ENCODE peak calls at places on chromosome 15, in five cellular contexts. Y is neural progenitor cell; P is CD8-positive, alpha-beta T cell; L is heart left ventricle; M is right cardiac atrium. N is an unnamed sample.

GRCh38 chr15:83698294-83698693 is 44.4 kb downstream of the ADAMTSL3 start:
- DNase-seq in Y (no peak), P (no peak), L (peak), M (peak), N (peak)

GRCh38 chr15:56957812-56958406 is 39.5 kb downstream of the TCF12 start:
- DNase-seq in Y (peak), P (no peak), L (no peak), M (no peak), N (no peak)

GRCh38 chr15:74053497-74053896 is 28.9 kb downstream of the GOLGA6A start:
- DNase-seq in Y (no peak), P (no peak), L (no peak), M (no peak), N (no peak)

GRCh38 chr15:63135281-63135680 is 13.6 kb downstream of the LACTB start:
- DNase-seq in Y (no peak), P (no peak), L (no peak), M (no peak), N (no peak)

GRCh38 chr15:90412356-90413194 is 24.5 kb downstream of the IQGAP1 start:
- DNase-seq in Y (no peak), P (no peak), L (no peak), M (no peak), N (no peak)

GRCh38 chr15:79962178-79962577 is 8.8 kb downstream of the BCL2A1 start:
- DNase-seq in Y (no peak), P (no peak), L (no peak), M (no peak), N (no peak)

GRCh38 chr15:41115652-41116115 is 396 bp downstream of the INO80 start:
- DNase-seq in Y (peak), P (peak), L (peak), M (peak), N (peak)

GRCh38 chr15:95113041-95113440 is 881.7 kb downstream of the MCTP2 start:
- DNase-seq in Y (no peak), P (no peak), L (no peak), M (no peak), N (no peak)

GRCh38 chr15:25175789-25176615 is 221.2 kb downstream of the SNRPN start:
- DNase-seq in Y (no peak), P (peak), L (peak), M (peak), N (peak)

GRCh38 chr15:46441294-46442062 is 806.6 kb downstream of the SQOR start:
- DNase-seq in Y (peak), P (no peak), L (no peak), M (no peak), N (no peak)

GRCh38 chr15:96359772-96360498 is 29.4 kb downstream of the NR2F2 start:
- DNase-seq in Y (peak), P (no peak), L (no peak), M (peak), N (no peak)

GRCh38 chr15:25933456-25934158 is 70.5 kb upstream of the ATP10A start:
- DNase-seq in Y (peak), P (peak), L (peak), M (peak), N (peak)

GRCh38 chr15:80492409-80492808 is 88.2 kb downstream of the ARNT2 start:
- DNase-seq in Y (no peak), P (no peak), L (no peak), M (no peak), N (no peak)

GRCh38 chr15:74833376-74834107 is 7.1 kb downstream of the CPLX3 start:
- DNase-seq in Y (no peak), P (no peak), L (no peak), M (no peak), N (no peak)

GRCh38 chr15:93341164-93341563 is 252.2 kb upstream of the RGMA start:
- DNase-seq in Y (no peak), P (no peak), L (no peak), M (no peak), N (no peak)

DNA sequence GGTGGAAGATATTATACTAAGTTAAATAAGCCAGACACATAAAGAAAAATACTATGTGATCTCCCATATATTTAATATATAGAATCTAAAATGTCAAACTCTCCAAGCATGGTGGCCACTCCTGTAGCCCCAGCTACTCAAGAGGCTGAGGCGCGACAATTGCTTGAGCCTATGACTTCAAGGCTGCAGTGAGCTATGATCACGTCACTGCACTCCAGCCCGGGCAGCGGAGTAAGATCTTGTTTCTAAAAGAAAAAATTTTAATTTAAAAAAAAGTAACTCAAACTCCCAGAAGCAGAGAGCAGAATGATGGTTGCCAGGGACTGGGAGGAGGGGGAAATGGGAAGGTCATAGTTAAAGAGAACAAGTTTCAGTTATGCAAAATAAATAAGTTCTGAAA is 13.3 kb downstream of the RAB27A start:
- DNase-seq in Y (no peak), P (no peak), L (no peak), M (no peak), N (no peak)
- H3K27ac ChIP-seq in Y (no peak), P (no peak), L (no peak), M (no peak), N (no peak)

GRCh38 chr15:61227269-61228024 is 1.7 kb downstream of the RORA start:
- DNase-seq in Y (peak), P (no peak), L (no peak), M (no peak), N (peak)
- H3K27ac ChIP-seq in Y (no peak), P (no peak), L (peak), M (no peak), N (peak)

DNA sequence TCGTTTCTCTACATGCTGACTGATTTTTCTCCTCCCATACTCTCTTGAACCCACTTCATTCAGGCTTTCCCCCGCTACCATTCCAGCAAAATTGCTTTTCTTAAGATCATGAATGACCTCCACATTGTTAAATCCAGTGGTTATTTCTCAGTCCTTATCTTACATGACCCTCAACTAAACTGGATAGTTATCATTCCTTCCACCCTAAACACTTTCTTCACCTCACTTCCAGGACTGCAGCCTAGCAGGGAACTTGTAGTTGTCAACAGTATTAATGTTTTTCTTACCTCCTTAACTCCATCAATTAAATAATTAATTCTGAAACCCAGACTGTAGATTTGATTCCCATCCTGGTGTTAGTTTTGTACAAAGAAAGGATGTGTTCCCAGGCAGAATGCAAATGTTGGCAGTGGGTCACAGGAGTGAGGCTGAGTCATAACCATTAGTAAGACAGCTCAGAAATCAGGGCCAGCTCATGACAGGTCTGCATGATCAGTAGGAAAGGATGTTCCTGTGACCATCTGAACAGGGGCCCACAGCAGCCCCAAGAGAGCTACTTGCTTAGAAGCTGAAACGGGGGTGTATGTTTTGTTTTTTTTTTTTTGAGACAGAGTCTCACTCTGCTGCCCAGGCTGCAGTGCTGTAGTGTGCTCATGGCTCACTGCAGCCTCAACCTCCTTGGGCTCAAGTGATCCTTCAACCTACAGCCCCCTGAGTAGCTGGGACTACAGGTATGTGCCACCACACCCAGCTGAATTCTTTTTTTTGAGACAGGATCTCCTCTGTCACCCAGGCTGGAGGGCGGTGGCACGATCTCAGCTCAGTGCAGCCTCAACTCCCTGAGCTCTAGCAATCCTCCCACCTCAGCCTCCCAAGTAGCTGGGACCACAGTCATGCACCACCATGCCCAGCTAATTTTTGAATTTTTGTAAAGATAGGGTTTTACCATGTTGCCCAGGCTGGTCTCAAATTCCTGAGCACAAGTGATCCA is 9.1 kb downstream of the BCL2L10 start:
- DNase-seq in Y (no peak), P (no peak), L (peak), M (peak), N (peak)
- H3K27ac ChIP-seq in Y (no peak), P (no peak), L (no peak), M (no peak), N (no peak)

GRCh38 chr15:43488790-43489585 is 4.0 kb downstream of the TP53BP1 start:
- DNase-seq in Y (no peak), P (no peak), L (no peak), M (no peak), N (no peak)

GRCh38 chr15:43492266-43492665 is 690 bp downstream of the TP53BP1 start:
- DNase-seq in Y (peak), P (no peak), L (no peak), M (no peak), N (no peak)

GRCh38 chr15:43498988-43499387 is 6.0 kb upstream of the TP53BP1 start:
- DNase-seq in Y (no peak), P (no peak), L (no peak), M (no peak), N (no peak)

GRCh38 chr15:43492673-43493601 is at the start of gene TP53BP1:
- DNase-seq in Y (peak), P (peak), L (peak), M (peak), N (peak)

DNA sequence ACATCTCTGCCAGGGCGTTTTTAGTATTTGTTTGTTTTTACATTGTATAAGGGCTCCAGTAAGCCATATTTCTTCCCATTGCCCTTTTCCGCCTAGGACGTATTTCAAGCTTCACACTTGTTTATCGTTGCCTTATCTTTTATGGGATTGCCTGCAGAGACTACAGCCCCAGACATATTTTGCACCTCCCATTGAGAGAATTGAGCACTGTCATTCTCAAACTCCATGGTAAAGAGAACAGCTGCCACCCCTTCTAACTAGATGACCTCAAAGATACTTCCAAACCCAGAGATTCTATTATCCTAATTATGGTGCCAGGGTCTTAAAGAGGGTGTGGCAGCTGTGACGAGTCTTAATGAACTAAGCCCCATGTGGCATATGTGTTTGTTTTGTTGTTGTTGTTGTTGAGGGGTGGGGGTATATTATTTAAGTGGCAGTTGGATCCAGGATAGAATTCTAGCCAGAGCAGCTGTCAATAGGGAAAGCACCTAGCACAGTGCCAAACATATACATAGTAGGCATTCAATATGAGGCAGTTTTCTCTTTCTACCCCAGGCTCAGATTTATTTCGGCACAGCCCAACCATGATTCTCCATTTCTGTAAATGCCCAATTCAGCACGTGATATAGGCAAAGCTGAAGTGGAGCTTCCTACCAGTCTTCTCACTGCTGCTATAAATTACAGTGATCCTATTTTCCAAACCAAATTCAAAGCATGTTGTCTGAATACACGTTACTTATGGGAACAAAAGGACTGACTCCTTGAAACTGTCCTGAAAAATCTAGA is 924 bp upstream of the TP53BP1 start:
- DNase-seq in Y (no peak), P (no peak), L (no peak), M (no peak), N (no peak)
- H3K27ac ChIP-seq in Y (no peak), P (peak), L (peak), M (peak), N (no peak)

GRCh38 chr15:48283361-48284157 is 47.7 kb upstream of the DUT start:
- DNase-seq in Y (no peak), P (no peak), L (no peak), M (no peak), N (no peak)
- H3K27ac ChIP-seq in Y (no peak), P (no peak), L (no peak), M (no peak), N (no peak)

GRCh38 chr15:69648215-69648614 is 195.6 kb downstream of the RPLP1 start:
- DNase-seq in Y (no peak), P (no peak), L (no peak), M (no peak), N (peak)

GRCh38 chr15:69647160-69647513 is 194.5 kb downstream of the RPLP1 start:
- DNase-seq in Y (peak), P (no peak), L (no peak), M (no peak), N (no peak)

GRCh38 chr15:69643476-69643875 is 190.9 kb downstream of the RPLP1 start:
- DNase-seq in Y (no peak), P (no peak), L (no peak), M (no peak), N (no peak)

GRCh38 chr15:69643971-69644370 is 191.4 kb downstream of the RPLP1 start:
- DNase-seq in Y (no peak), P (no peak), L (no peak), M (no peak), N (no peak)

DNA sequence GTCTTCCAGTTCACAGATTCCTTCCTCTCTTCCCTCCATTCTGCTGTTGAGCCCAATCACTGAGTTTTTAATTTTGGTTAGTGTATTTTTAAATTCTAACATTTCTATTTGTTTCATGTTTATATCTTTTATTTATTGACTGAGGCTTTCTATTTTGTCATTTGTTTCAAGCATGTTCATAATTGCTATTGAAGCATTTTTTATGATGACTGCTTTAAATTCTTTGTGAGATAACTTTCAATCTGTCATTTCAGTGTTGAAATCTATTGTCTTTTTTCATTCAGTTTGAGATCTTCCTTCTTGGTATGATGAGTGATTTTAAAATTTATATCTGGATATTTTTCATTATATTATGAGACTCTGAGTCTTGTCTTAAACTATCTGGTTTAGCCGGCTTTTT is 192.3 kb downstream of the RPLP1 start:
- DNase-seq in Y (no peak), P (no peak), L (no peak), M (no peak), N (no peak)
- H3K27ac ChIP-seq in Y (no peak), P (no peak), L (no peak), M (no peak), N (no peak)

GRCh38 chr15:40028853-40029252 is 10.1 kb downstream of the SRP14 start:
- DNase-seq in Y (no peak), P (no peak), L (no peak), M (no peak), N (no peak)
- H3K27ac ChIP-seq in Y (no peak), P (no peak), L (peak), M (no peak), N (no peak)